ENCODE peak calls at places on chromosome 16, in seven cellular contexts. One of them, this sample, is unnamed.

GRCh38 chr16:47136101-47136820 is 7.5 kb downstream of the NETO2 start:
- DNase-seq in dorsolateral prefrontal cortex: no peak
- DNase-seq in tibial nerve: no peak
- DNase-seq in heart right ventricle: peak
- DNase-seq in WTC11: no peak
- DNase-seq in AG04449: no peak
- DNase-seq in fibroblast of the aortic adventitia: peak
- DNase-seq in this sample: no peak

GRCh38 chr16:22262460-22262859 is 34.7 kb upstream of the POLR3E start:
- DNase-seq in WTC11: no peak
- DNase-seq in dorsolateral prefrontal cortex: no peak
- DNase-seq in fibroblast of the aortic adventitia: peak
- DNase-seq in AG04449: no peak
- DNase-seq in heart right ventricle: no peak
- DNase-seq in tibial nerve: no peak
- DNase-seq in this sample: no peak

GRCh38 chr16:49282690-49283375 is 1.2 kb upstream of the CBLN1 start:
- DNase-seq in tibial nerve: no peak
- DNase-seq in AG04449: no peak
- DNase-seq in heart right ventricle: peak
- DNase-seq in fibroblast of the aortic adventitia: no peak
- DNase-seq in WTC11: peak
- DNase-seq in dorsolateral prefrontal cortex: no peak
- DNase-seq in this sample: peak

GRCh38 chr16:77402672-77403071 is 32.2 kb downstream of the ADAMTS18 start:
- DNase-seq in heart right ventricle: no peak
- DNase-seq in fibroblast of the aortic adventitia: no peak
- DNase-seq in dorsolateral prefrontal cortex: no peak
- DNase-seq in tibial nerve: no peak
- DNase-seq in WTC11: no peak
- DNase-seq in AG04449: no peak
- DNase-seq in this sample: no peak

GRCh38 chr16:28981517-28981916 is 3.3 kb upstream of the LAT start:
- DNase-seq in WTC11: peak
- DNase-seq in dorsolateral prefrontal cortex: no peak
- DNase-seq in AG04449: no peak
- DNase-seq in heart right ventricle: no peak
- DNase-seq in tibial nerve: no peak
- DNase-seq in fibroblast of the aortic adventitia: no peak
- DNase-seq in this sample: peak

GRCh38 chr16:58755989-58756649 is 22.0 kb upstream of the GOT2 start:
- DNase-seq in AG04449: no peak
- DNase-seq in WTC11: peak
- DNase-seq in fibroblast of the aortic adventitia: peak
- DNase-seq in dorsolateral prefrontal cortex: peak
- DNase-seq in tibial nerve: peak
- DNase-seq in heart right ventricle: peak
- DNase-seq in this sample: peak

GRCh38 chr16:87922250-87922871 is 14.0 kb downstream of the CA5A start:
- DNase-seq in dorsolateral prefrontal cortex: no peak
- DNase-seq in AG04449: no peak
- DNase-seq in WTC11: no peak
- DNase-seq in heart right ventricle: peak
- DNase-seq in tibial nerve: no peak
- DNase-seq in fibroblast of the aortic adventitia: no peak
- DNase-seq in this sample: peak

GRCh38 chr16:83356266-83356665 is 451.5 kb upstream of the HSBP1 start:
- DNase-seq in WTC11: peak
- DNase-seq in tibial nerve: no peak
- DNase-seq in heart right ventricle: no peak
- DNase-seq in fibroblast of the aortic adventitia: peak
- DNase-seq in AG04449: no peak
- DNase-seq in dorsolateral prefrontal cortex: no peak
- DNase-seq in this sample: no peak

GRCh38 chr16:15830832-15831451 is 25.9 kb downstream of the MYH11 start:
- DNase-seq in AG04449: no peak
- DNase-seq in dorsolateral prefrontal cortex: no peak
- DNase-seq in WTC11: no peak
- DNase-seq in fibroblast of the aortic adventitia: no peak
- DNase-seq in tibial nerve: no peak
- DNase-seq in heart right ventricle: no peak
- DNase-seq in this sample: no peak

GRCh38 chr16:67885545-67885944 is 860 bp downstream of the NRN1L start:
- DNase-seq in AG04449: no peak
- DNase-seq in tibial nerve: no peak
- DNase-seq in dorsolateral prefrontal cortex: no peak
- DNase-seq in heart right ventricle: no peak
- DNase-seq in WTC11: no peak
- DNase-seq in fibroblast of the aortic adventitia: no peak
- DNase-seq in this sample: no peak

GRCh38 chr16:86519649-86520316 is 9.5 kb downstream of the FOXF1 start:
- DNase-seq in tibial nerve: no peak
- DNase-seq in heart right ventricle: peak
- DNase-seq in fibroblast of the aortic adventitia: peak
- DNase-seq in AG04449: no peak
- DNase-seq in WTC11: peak
- DNase-seq in dorsolateral prefrontal cortex: peak
- DNase-seq in this sample: peak

GRCh38 chr16:50839356-50839755 is 97.5 kb downstream of the CYLD start:
- DNase-seq in dorsolateral prefrontal cortex: no peak
- DNase-seq in AG04449: no peak
- DNase-seq in heart right ventricle: no peak
- DNase-seq in fibroblast of the aortic adventitia: no peak
- DNase-seq in tibial nerve: no peak
- DNase-seq in WTC11: no peak
- DNase-seq in this sample: no peak

GRCh38 chr16:50842013-50842505 is 100.2 kb downstream of the CYLD start:
- DNase-seq in WTC11: no peak
- DNase-seq in tibial nerve: no peak
- DNase-seq in heart right ventricle: no peak
- DNase-seq in dorsolateral prefrontal cortex: no peak
- DNase-seq in AG04449: no peak
- DNase-seq in fibroblast of the aortic adventitia: no peak
- DNase-seq in this sample: no peak

GRCh38 chr16:50841081-50841886 is 99.4 kb downstream of the CYLD start:
- DNase-seq in tibial nerve: no peak
- DNase-seq in fibroblast of the aortic adventitia: peak
- DNase-seq in heart right ventricle: no peak
- DNase-seq in dorsolateral prefrontal cortex: no peak
- DNase-seq in WTC11: peak
- DNase-seq in AG04449: no peak
- DNase-seq in this sample: no peak

GRCh38 chr16:50838885-50839284 is 97.0 kb downstream of the CYLD start:
- DNase-seq in dorsolateral prefrontal cortex: no peak
- DNase-seq in fibroblast of the aortic adventitia: no peak
- DNase-seq in WTC11: no peak
- DNase-seq in AG04449: no peak
- DNase-seq in tibial nerve: no peak
- DNase-seq in heart right ventricle: no peak
- DNase-seq in this sample: no peak

DNA sequence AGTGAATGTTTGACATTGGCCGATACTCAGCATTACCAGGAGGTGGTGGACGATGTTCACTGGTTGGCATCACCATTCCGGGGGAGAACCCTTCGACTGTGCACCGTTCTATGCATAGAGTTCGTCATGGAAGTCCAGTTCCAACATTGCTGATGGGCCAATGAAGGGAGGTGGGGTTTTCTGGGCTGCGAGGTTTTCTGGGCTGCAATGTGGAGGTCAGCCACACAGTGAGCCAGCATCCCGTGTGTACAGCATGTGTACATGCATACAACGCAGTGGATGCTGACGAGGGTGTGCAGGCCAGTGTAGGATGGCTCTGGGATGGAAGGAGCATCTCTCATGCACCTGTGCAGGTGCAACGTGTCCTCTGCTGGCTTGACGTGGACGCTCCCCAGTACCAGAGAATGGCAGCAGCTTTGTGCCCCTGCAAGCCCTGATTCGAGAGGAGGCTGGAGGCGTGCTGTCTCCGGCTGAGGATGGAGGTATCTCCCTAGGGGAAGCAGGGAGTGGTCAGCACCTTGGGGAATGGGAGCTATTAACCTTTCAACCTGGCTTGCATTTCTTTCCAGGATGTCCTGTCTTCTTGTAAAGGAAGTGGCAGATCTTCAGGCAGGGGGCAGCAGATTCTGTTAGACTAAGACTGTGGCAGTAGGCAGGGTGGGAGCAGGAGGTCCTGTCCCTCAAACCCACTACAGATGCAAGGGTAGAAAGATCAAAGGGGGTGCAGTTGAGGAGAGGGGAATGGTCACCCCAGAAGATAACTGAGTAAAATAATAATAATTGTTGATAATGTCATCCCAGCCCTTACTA is 98.2 kb downstream of the CYLD start:
- DNase-seq in AG04449: no peak
- DNase-seq in tibial nerve: no peak
- DNase-seq in heart right ventricle: no peak
- DNase-seq in dorsolateral prefrontal cortex: no peak
- DNase-seq in WTC11: no peak
- DNase-seq in fibroblast of the aortic adventitia: no peak
- DNase-seq in this sample: no peak
- TF ChIP-seq CTCF in AG04449: no peak
- TF ChIP-seq CTCF in tibial nerve: no peak
- TF ChIP-seq CTCF in heart right ventricle: no peak
- TF ChIP-seq CTCF in dorsolateral prefrontal cortex: no peak
- TF ChIP-seq CTCF in WTC11: no peak
- TF ChIP-seq CTCF in fibroblast of the aortic adventitia: no peak
- TF ChIP-seq CTCF in this sample: no peak

DNA sequence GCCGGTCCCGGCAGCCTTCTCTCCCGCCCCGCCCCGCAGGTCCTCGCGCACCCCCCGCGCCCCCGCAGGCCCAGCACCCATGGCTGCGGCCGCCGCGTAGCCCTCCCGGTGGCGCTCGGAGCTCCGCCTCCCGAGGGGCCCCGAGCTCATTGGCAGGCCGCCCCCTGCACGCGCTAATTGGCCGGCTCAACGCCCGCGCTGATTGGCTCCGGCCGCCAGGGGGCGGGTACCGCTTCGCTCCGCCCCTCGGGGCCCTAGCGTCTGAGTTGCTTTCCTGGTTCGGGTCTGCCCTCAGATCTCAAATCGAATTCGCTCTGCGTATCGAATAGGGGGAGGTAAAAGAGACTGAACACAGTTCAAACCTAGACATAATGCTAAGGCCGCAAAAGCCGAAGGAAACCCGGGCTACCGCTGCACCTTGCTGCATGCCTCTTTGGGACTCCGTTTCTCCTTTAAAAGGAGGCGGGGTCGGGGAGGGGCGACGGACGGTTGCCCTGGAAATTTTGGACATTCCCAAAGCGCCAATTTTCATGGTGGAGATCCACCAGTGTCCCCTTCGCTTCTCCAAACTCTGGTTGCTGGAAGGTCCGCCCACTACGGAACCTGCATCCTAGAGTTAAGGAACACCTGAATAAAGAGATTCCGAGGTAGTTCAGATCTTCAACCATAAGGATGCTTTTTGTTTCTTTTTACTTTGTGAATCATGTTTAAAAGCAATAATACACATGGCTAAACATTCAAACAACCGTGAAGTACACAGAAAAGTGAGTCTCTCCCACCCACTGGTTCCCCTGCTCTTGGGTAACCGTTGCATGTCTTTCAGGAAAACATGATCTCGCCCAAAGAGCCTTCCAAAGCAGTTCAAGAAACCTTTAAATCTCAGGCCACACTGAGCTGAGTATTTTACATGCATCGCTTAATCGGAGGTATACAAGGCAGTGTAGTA is at the start of gene DEXI:
- DNase-seq in fibroblast of the aortic adventitia: peak
- DNase-seq in AG04449: no peak
- DNase-seq in heart right ventricle: peak
- DNase-seq in tibial nerve: peak
- DNase-seq in dorsolateral prefrontal cortex: peak
- DNase-seq in WTC11: peak
- DNase-seq in this sample: peak
- TF ChIP-seq CTCF in fibroblast of the aortic adventitia: no peak
- TF ChIP-seq CTCF in AG04449: peak
- TF ChIP-seq CTCF in heart right ventricle: peak
- TF ChIP-seq CTCF in tibial nerve: peak
- TF ChIP-seq CTCF in dorsolateral prefrontal cortex: peak
- TF ChIP-seq CTCF in WTC11: peak
- TF ChIP-seq CTCF in this sample: peak

GRCh38 chr16:31874354-31875111 is 926 bp downstream of the ZNF267 start:
- DNase-seq in fibroblast of the aortic adventitia: peak
- DNase-seq in dorsolateral prefrontal cortex: no peak
- DNase-seq in tibial nerve: no peak
- DNase-seq in heart right ventricle: no peak
- DNase-seq in AG04449: no peak
- DNase-seq in WTC11: no peak
- DNase-seq in this sample: no peak

GRCh38 chr16:31877876-31878642 is 4.5 kb downstream of the ZNF267 start:
- DNase-seq in AG04449: no peak
- DNase-seq in heart right ventricle: no peak
- DNase-seq in fibroblast of the aortic adventitia: no peak
- DNase-seq in dorsolateral prefrontal cortex: no peak
- DNase-seq in WTC11: no peak
- DNase-seq in tibial nerve: no peak
- DNase-seq in this sample: no peak

GRCh38 chr16:31876955-31877828 is 3.6 kb downstream of the ZNF267 start:
- DNase-seq in WTC11: no peak
- DNase-seq in AG04449: peak
- DNase-seq in fibroblast of the aortic adventitia: peak
- DNase-seq in tibial nerve: no peak
- DNase-seq in dorsolateral prefrontal cortex: no peak
- DNase-seq in heart right ventricle: no peak
- DNase-seq in this sample: no peak

GRCh38 chr16:31873556-31874353 is at the start of gene ZNF267:
- DNase-seq in AG04449: peak
- DNase-seq in dorsolateral prefrontal cortex: peak
- DNase-seq in fibroblast of the aortic adventitia: peak
- DNase-seq in tibial nerve: peak
- DNase-seq in WTC11: peak
- DNase-seq in heart right ventricle: peak
- DNase-seq in this sample: peak

GRCh38 chr16:31875112-31875803 is 1.7 kb downstream of the ZNF267 start:
- DNase-seq in fibroblast of the aortic adventitia: peak
- DNase-seq in AG04449: no peak
- DNase-seq in tibial nerve: no peak
- DNase-seq in dorsolateral prefrontal cortex: no peak
- DNase-seq in WTC11: no peak
- DNase-seq in heart right ventricle: no peak
- DNase-seq in this sample: no peak
- TF ChIP-seq CTCF in fibroblast of the aortic adventitia: no peak
- TF ChIP-seq CTCF in AG04449: no peak
- TF ChIP-seq CTCF in tibial nerve: no peak
- TF ChIP-seq CTCF in dorsolateral prefrontal cortex: no peak
- TF ChIP-seq CTCF in WTC11: no peak
- TF ChIP-seq CTCF in heart right ventricle: no peak
- TF ChIP-seq CTCF in this sample: no peak

DNA sequence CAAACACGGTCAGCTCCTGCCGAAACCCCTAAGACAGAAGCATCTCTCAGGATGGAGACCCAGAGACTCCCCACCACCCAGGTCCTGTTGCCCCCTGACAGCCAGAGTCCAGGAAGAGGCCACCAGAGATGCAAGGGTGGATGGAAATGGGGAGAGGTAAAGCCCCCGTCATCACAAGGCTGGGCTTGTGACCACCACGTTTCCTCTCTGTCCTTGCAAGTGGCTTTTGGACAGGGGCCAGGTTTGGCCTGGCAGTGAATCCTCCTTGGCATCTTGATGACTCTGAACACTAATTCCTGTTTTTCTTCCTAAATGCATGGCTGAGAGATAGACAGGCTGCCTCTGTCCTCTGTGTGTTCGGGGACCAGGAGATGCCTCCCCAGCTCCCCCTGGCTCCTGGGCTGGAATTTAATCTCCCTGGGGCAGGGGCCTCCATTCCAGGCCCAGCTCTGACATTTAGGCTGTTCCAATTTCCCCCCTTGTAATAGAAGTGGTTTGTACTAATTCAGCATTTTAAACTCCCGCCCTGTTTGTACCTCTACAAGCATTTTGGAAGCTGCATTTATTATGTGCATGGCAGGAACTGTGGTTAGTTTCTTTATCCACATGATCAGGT is 116.2 kb upstream of the IRX6 start:
- DNase-seq in AG04449: no peak
- DNase-seq in fibroblast of the aortic adventitia: no peak
- DNase-seq in tibial nerve: no peak
- DNase-seq in WTC11: peak
- DNase-seq in dorsolateral prefrontal cortex: no peak
- DNase-seq in heart right ventricle: no peak
- DNase-seq in this sample: no peak
- TF ChIP-seq CTCF in AG04449: no peak
- TF ChIP-seq CTCF in fibroblast of the aortic adventitia: no peak
- TF ChIP-seq CTCF in tibial nerve: no peak
- TF ChIP-seq CTCF in WTC11: no peak
- TF ChIP-seq CTCF in dorsolateral prefrontal cortex: no peak
- TF ChIP-seq CTCF in heart right ventricle: no peak
- TF ChIP-seq CTCF in this sample: no peak

This sample was measured in glutamatergic neuron.